ENCODE peak calls at places on chromosomes 4 and X, in five cellular contexts. One of them, this sample, is unnamed.

GRCh38 chrX:39767446-39767845 is 330.3 kb downstream of the BCOR start:
- DNase-seq in cardiac muscle cell: peak; percentile 38
- DNase-seq in Peyer's patch: no peak
- DNase-seq in neuronal stem cell: no peak
- DNase-seq in dorsolateral prefrontal cortex: no peak
- DNase-seq in this sample: no peak

GRCh38 chrX:131677655-131678628 is 134.1 kb downstream of the OR13H1 start:
- DNase-seq in dorsolateral prefrontal cortex: no peak
- DNase-seq in Peyer's patch: no peak
- DNase-seq in neuronal stem cell: peak; percentile 18
- DNase-seq in cardiac muscle cell: peak; percentile 23
- DNase-seq in this sample: peak; percentile 83

GRCh38 chr4:179582164-179582563 is 2139.9 kb upstream of the AGA start:
- DNase-seq in neuronal stem cell: no peak
- DNase-seq in cardiac muscle cell: no peak
- DNase-seq in Peyer's patch: no peak
- DNase-seq in dorsolateral prefrontal cortex: no peak
- DNase-seq in this sample: no peak

GRCh38 chrX:28787206-28787605 is 200.0 kb downstream of the IL1RAPL1 start:
- DNase-seq in dorsolateral prefrontal cortex: no peak
- DNase-seq in neuronal stem cell: no peak
- DNase-seq in cardiac muscle cell: peak; percentile 59
- DNase-seq in Peyer's patch: no peak
- DNase-seq in this sample: no peak

GRCh38 chr4:98950925-98951324 is 22.0 kb upstream of the EIF4E start:
- DNase-seq in Peyer's patch: no peak
- DNase-seq in neuronal stem cell: no peak
- DNase-seq in cardiac muscle cell: no peak
- DNase-seq in dorsolateral prefrontal cortex: no peak
- DNase-seq in this sample: no peak

GRCh38 chrX:50111762-50112161 is 89.0 kb downstream of the AKAP4 start:
- DNase-seq in Peyer's patch: no peak
- DNase-seq in neuronal stem cell: no peak
- DNase-seq in cardiac muscle cell: no peak
- DNase-seq in dorsolateral prefrontal cortex: no peak
- DNase-seq in this sample: no peak

GRCh38 chr4:61520688-61521160 is 320.6 kb downstream of the ADGRL3 start:
- DNase-seq in Peyer's patch: no peak
- DNase-seq in dorsolateral prefrontal cortex: no peak
- DNase-seq in neuronal stem cell: no peak
- DNase-seq in cardiac muscle cell: peak; percentile 47
- DNase-seq in this sample: peak; percentile 13

GRCh38 chr4:11904117-11904535 is 475.4 kb upstream of the HS3ST1 start:
- DNase-seq in Peyer's patch: no peak
- DNase-seq in neuronal stem cell: no peak
- DNase-seq in cardiac muscle cell: peak; percentile 94
- DNase-seq in dorsolateral prefrontal cortex: no peak
- DNase-seq in this sample: no peak

GRCh38 chrX:11261260-11261659 is 32.0 kb upstream of the AMELX start:
- DNase-seq in dorsolateral prefrontal cortex: no peak
- DNase-seq in cardiac muscle cell: peak; percentile 45
- DNase-seq in Peyer's patch: no peak
- DNase-seq in neuronal stem cell: no peak
- DNase-seq in this sample: no peak

GRCh38 chr4:2800691-2801596 is 8.1 kb downstream of the SH3BP2 start:
- DNase-seq in cardiac muscle cell: peak; percentile 95
- DNase-seq in neuronal stem cell: peak; percentile 57
- DNase-seq in dorsolateral prefrontal cortex: peak; percentile 69
- DNase-seq in Peyer's patch: peak; percentile 63
- DNase-seq in this sample: peak; percentile 95

GRCh38 chr4:114582625-114583024 is 16.0 kb upstream of the UGT8 start:
- DNase-seq in Peyer's patch: no peak
- DNase-seq in cardiac muscle cell: no peak
- DNase-seq in dorsolateral prefrontal cortex: no peak
- DNase-seq in neuronal stem cell: no peak
- DNase-seq in this sample: no peak

GRCh38 chrX:69137371-69137881 is 27.8 kb downstream of the PJA1 start:
- DNase-seq in Peyer's patch: no peak
- DNase-seq in cardiac muscle cell: peak; percentile 90
- DNase-seq in neuronal stem cell: no peak
- DNase-seq in dorsolateral prefrontal cortex: no peak
- DNase-seq in this sample: peak; percentile 57

GRCh38 chr4:173002840-173003561 is 165.6 kb upstream of the GALNT7 start:
- DNase-seq in cardiac muscle cell: no peak
- DNase-seq in neuronal stem cell: no peak
- DNase-seq in Peyer's patch: no peak
- DNase-seq in dorsolateral prefrontal cortex: no peak
- DNase-seq in this sample: no peak

GRCh38 chrX:124506031-124506430 is 159.7 kb downstream of the SH2D1A start:
- DNase-seq in Peyer's patch: no peak
- DNase-seq in neuronal stem cell: no peak
- DNase-seq in dorsolateral prefrontal cortex: no peak
- DNase-seq in cardiac muscle cell: peak; percentile 0
- DNase-seq in this sample: no peak

GRCh38 chr4:99430106-99430505 is 5.0 kb downstream of the ADH7 start:
- DNase-seq in Peyer's patch: no peak
- DNase-seq in dorsolateral prefrontal cortex: no peak
- DNase-seq in neuronal stem cell: no peak
- DNase-seq in cardiac muscle cell: no peak
- DNase-seq in this sample: no peak

GRCh38 chr4:141636077-141636770 is at the start of gene IL15:
- DNase-seq in dorsolateral prefrontal cortex: no peak
- DNase-seq in cardiac muscle cell: peak; percentile 54
- DNase-seq in neuronal stem cell: peak; percentile 30
- DNase-seq in Peyer's patch: peak; percentile 92
- DNase-seq in this sample: peak; percentile 79

GRCh38 chrX:50386520-50386919 is 84.1 kb downstream of the DGKK start:
- DNase-seq in Peyer's patch: no peak
- DNase-seq in neuronal stem cell: no peak
- DNase-seq in cardiac muscle cell: no peak
- DNase-seq in dorsolateral prefrontal cortex: no peak
- DNase-seq in this sample: no peak

GRCh38 chr4:74114234-74114633 is 15.2 kb upstream of the CXCL2 start:
- DNase-seq in Peyer's patch: no peak
- DNase-seq in neuronal stem cell: no peak
- DNase-seq in cardiac muscle cell: peak; percentile 43
- DNase-seq in dorsolateral prefrontal cortex: no peak
- DNase-seq in this sample: no peak

GRCh38 chr4:119106036-119107000 is 29.3 kb upstream of the MYOZ2 start:
- DNase-seq in dorsolateral prefrontal cortex: no peak
- DNase-seq in Peyer's patch: no peak
- DNase-seq in cardiac muscle cell: no peak
- DNase-seq in neuronal stem cell: no peak
- DNase-seq in this sample: no peak

GRCh38 chr4:57691370-57691769 is 581.2 kb upstream of the IGFBP7 start:
- DNase-seq in dorsolateral prefrontal cortex: no peak
- DNase-seq in Peyer's patch: no peak
- DNase-seq in neuronal stem cell: no peak
- DNase-seq in cardiac muscle cell: no peak
- DNase-seq in this sample: no peak

GRCh38 chrX:46577116-46578005 is 3.8 kb downstream of the CHST7 start:
- DNase-seq in cardiac muscle cell: peak; percentile 38
- DNase-seq in neuronal stem cell: no peak
- DNase-seq in Peyer's patch: no peak
- DNase-seq in dorsolateral prefrontal cortex: no peak
- DNase-seq in this sample: no peak

GRCh38 chr4:148515248-148515647 is 73.0 kb upstream of the NR3C2 start:
- DNase-seq in Peyer's patch: no peak
- DNase-seq in dorsolateral prefrontal cortex: no peak
- DNase-seq in cardiac muscle cell: peak; percentile 24
- DNase-seq in neuronal stem cell: no peak
- DNase-seq in this sample: no peak

DNA sequence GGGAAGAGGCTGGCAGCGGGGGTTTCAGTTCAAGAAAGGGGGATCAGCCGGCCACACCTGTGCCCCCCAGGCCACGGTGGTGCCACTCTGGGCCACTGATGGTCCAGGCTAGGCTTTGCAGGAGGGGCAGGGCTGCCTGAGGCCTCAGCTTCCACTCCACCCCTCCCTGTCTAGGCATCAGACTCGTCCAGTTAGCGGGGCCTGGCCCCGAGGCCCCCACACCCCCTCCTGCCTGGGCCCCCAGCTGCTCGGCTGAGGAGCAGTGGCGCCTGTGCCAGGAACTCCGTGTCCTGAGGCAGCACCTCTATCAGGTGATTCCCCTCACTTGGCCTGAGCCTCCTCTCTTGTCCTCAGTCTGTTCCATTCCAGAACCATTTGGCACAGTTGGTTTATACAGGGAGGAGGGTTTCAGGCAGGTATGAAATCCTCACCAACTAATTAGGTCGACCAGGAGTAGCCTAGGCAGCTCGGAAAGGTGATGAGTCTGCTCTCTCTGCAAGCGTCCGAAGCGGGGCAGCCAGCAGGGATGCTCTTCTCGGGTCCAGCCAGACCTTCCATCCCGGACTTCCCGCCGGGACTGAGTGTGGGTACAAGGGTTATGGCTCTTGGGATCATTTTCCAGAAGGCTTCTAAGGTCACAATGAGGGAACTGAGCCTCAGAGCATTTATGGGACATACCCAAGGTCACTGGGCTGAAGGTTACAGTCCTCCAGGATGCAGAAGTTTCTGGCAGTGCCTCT is 2.1 kb downstream of the NSG1 start:
- DNase-seq in Peyer's patch: peak; percentile 27
- DNase-seq in dorsolateral prefrontal cortex: no peak
- DNase-seq in cardiac muscle cell: no peak
- DNase-seq in neuronal stem cell: no peak
- DNase-seq in this sample: no peak
- H3K4me3 ChIP-seq in Peyer's patch: no peak overlapping the region
- H3K4me3 ChIP-seq in dorsolateral prefrontal cortex: no peak overlapping the region
- H3K4me3 ChIP-seq in cardiac muscle cell: no peak overlapping the region
- H3K4me3 ChIP-seq in neuronal stem cell: no peak overlapping the region
- H3K4me3 ChIP-seq in this sample: no peak overlapping the region

DNA sequence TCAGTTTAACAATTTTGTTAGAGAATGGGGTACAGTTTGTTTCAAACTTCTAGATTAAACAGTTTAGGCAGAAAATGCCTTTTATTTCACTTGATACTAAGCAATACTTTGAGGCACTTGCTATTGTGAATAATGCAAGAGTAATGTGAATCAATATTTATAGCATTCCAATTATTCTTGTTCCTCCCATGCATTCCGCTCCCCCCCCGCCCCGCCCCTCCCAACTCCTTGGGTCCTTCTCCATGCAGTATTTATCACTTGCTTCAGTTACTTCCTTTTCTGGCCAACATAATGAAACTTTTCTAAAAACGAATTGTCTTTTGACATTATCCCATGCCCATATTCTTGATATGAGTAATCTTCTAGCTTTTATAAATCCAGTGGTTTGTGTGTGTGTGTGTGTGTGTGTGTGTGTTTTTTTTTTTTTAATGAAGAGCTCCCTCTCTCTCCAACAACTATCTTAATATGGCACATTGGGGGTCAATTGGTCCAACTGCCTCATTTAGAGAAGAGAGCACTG is 1.6 kb downstream of the BANK1 start:
- DNase-seq in neuronal stem cell: no peak
- DNase-seq in dorsolateral prefrontal cortex: no peak
- DNase-seq in cardiac muscle cell: no peak
- DNase-seq in Peyer's patch: no peak
- DNase-seq in this sample: no peak
- H3K4me3 ChIP-seq in neuronal stem cell: no peak overlapping the region
- H3K4me3 ChIP-seq in dorsolateral prefrontal cortex: no peak overlapping the region
- H3K4me3 ChIP-seq in cardiac muscle cell: no peak overlapping the region
- H3K4me3 ChIP-seq in Peyer's patch: peak overlapping the region; percentile 76
- H3K4me3 ChIP-seq in this sample: no peak overlapping the region

GRCh38 chrX:108134724-108135123 is 43.1 kb downstream of the ATG4A start:
- DNase-seq in Peyer's patch: no peak
- DNase-seq in cardiac muscle cell: no peak
- DNase-seq in dorsolateral prefrontal cortex: no peak
- DNase-seq in neuronal stem cell: no peak
- DNase-seq in this sample: no peak

GRCh38 chrX:108139303-108139702 is 47.7 kb downstream of the ATG4A start:
- DNase-seq in cardiac muscle cell: no peak
- DNase-seq in Peyer's patch: no peak
- DNase-seq in neuronal stem cell: no peak
- DNase-seq in dorsolateral prefrontal cortex: no peak
- DNase-seq in this sample: peak; percentile 62

GRCh38 chrX:108138814-108139213 is 47.2 kb downstream of the ATG4A start:
- DNase-seq in cardiac muscle cell: no peak
- DNase-seq in dorsolateral prefrontal cortex: no peak
- DNase-seq in neuronal stem cell: no peak
- DNase-seq in Peyer's patch: no peak
- DNase-seq in this sample: no peak
- H3K4me3 ChIP-seq in cardiac muscle cell: no peak overlapping the region
- H3K4me3 ChIP-seq in dorsolateral prefrontal cortex: no peak overlapping the region
- H3K4me3 ChIP-seq in neuronal stem cell: no peak overlapping the region
- H3K4me3 ChIP-seq in Peyer's patch: no peak overlapping the region
- H3K4me3 ChIP-seq in this sample: no peak overlapping the region

DNA sequence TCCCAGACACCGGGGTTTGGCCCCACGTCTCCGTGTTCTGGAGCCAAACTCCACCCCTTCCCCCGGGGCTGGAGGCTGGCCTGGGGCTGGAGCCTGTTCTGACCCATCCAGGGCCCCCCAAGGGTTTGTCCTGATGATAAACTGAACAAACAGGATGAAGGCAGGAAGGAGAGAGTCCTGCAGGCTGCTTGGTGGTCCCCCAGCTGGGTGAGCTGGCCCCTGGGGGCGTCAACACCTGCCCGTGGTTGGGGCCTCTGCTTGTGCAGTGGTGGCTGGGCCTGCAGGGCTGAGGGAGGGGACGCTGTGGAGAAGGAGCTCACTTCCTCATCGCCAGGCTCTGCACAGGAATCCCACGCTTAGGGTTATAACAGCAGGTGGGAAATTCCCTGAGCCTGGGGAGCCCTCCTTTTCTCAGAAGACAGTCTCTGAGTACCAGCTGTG is 2.3 kb downstream of the SH3TC1 start:
- DNase-seq in Peyer's patch: no peak
- DNase-seq in neuronal stem cell: no peak
- DNase-seq in cardiac muscle cell: peak; percentile 51
- DNase-seq in dorsolateral prefrontal cortex: no peak
- DNase-seq in this sample: peak; percentile 70
- H3K4me3 ChIP-seq in Peyer's patch: no peak overlapping the region
- H3K4me3 ChIP-seq in neuronal stem cell: no peak overlapping the region
- H3K4me3 ChIP-seq in cardiac muscle cell: no peak overlapping the region
- H3K4me3 ChIP-seq in dorsolateral prefrontal cortex: peak overlapping the region; percentile 65
- H3K4me3 ChIP-seq in this sample: no peak overlapping the region

GRCh38 chr4:4377191-4377590 is 9.7 kb upstream of the NSG1 start:
- DNase-seq in cardiac muscle cell: no peak
- DNase-seq in dorsolateral prefrontal cortex: no peak
- DNase-seq in Peyer's patch: no peak
- DNase-seq in neuronal stem cell: no peak
- DNase-seq in this sample: no peak
- H3K4me3 ChIP-seq in cardiac muscle cell: no peak overlapping the region
- H3K4me3 ChIP-seq in dorsolateral prefrontal cortex: no peak overlapping the region
- H3K4me3 ChIP-seq in Peyer's patch: no peak overlapping the region
- H3K4me3 ChIP-seq in neuronal stem cell: no peak overlapping the region
- H3K4me3 ChIP-seq in this sample: no peak overlapping the region

DNA sequence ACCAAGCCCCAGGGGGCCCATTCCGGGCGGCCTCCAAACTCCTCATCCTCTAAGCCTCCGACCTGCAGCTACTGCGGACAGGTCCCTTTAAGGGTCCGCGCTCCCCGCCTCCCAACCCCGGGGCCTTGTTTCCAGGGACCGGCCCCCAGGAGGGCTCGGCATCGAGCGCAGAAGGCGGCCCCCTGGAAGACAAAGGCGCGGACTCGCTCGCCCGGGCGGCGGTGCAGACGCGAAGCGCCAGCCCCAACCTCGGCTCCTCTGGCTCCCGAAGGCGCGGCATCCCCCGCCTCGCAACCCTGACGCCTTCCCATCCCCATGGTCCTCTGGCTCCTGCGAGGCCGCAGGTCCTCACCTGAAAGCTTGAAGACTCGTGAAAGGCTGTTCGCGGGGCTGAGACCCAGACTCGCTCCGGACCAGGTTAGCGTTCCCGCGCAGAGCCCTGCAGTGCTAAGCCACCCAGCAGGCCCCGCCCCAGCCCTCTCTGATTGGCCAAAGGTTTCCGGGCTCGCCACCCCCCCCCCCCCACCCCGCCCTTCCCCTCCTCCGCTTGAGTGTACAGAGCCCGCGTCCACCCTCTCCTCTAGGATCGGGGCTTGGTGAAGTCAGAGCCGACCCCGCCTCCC is at the start of gene TMSB15A:
- DNase-seq in dorsolateral prefrontal cortex: peak; percentile 62
- DNase-seq in cardiac muscle cell: peak; percentile 48
- DNase-seq in Peyer's patch: peak; percentile 66
- DNase-seq in neuronal stem cell: peak; percentile 58
- DNase-seq in this sample: peak; percentile 84
- H3K4me3 ChIP-seq in dorsolateral prefrontal cortex: peak within 1 kb of the TSS; percentile 71
- H3K4me3 ChIP-seq in cardiac muscle cell: peak within 1 kb of the TSS; percentile 17
- H3K4me3 ChIP-seq in Peyer's patch: no peak within 1 kb of the TSS
- H3K4me3 ChIP-seq in neuronal stem cell: peak within 1 kb of the TSS; percentile 79
- H3K4me3 ChIP-seq in this sample: peak within 1 kb of the TSS; percentile 57